ENCODE peak calls at places on chromosomes 2 and 18, in four cellular contexts. R is stomach, S is PC-3, L is endothelial cell of umbilical vein. P is an unnamed sample.

GRCh38 chr2:82355622-82356021 is 2051.1 kb upstream of the LRRTM1 start:
- DNase-seq in L (no peak), S (no peak), R (no peak), P (no peak)

GRCh38 chr2:206707164-206707701 is 11.0 kb downstream of the DYTN start:
- DNase-seq in L (no peak), S (no peak), R (no peak), P (no peak)

GRCh38 chr2:223251656-223252229 is 199.8 kb downstream of the KCNE4 start:
- DNase-seq in L (no peak), R (no peak), S (no peak), P (no peak)

GRCh38 chr2:15993232-15993610 is 52.9 kb downstream of the MYCN start:
- DNase-seq in L (no peak), R (no peak), S (no peak), P (no peak)

GRCh38 chr2:186709529-186710455 is 15.9 kb downstream of the FAM171B start:
- DNase-seq in L (no peak), R (no peak), S (no peak), P (no peak)

GRCh38 chr18:6811816-6812215 is 82.3 kb downstream of the ARHGAP28 start:
- DNase-seq in S (no peak), R (no peak), L (peak; percentile 76), P (no peak)

GRCh38 chr2:67771380-67771779 is 291.4 kb downstream of the C1D start:
- DNase-seq in R (no peak), L (no peak), S (no peak), P (no peak)

GRCh38 chr2:133390151-133390550 is 178.1 kb downstream of the NCKAP5 start:
- DNase-seq in L (no peak), S (peak; percentile 58), R (no peak), P (no peak)

GRCh38 chr18:62585274-62586147 is 62.7 kb downstream of the ZCCHC2 start:
- DNase-seq in R (no peak), L (no peak), S (no peak), P (no peak)

GRCh38 chr2:151334082-151334815 is 23.1 kb upstream of the TNFAIP6 start:
- DNase-seq in S (peak; percentile 68), R (no peak), L (peak; percentile 79), P (no peak)

GRCh38 chr2:63553049-63553448 is 35.2 kb downstream of the WDPCP start:
- DNase-seq in S (peak; percentile 69), R (no peak), L (peak; percentile 18), P (no peak)

GRCh38 chr2:21042958-21043743 is 722 bp downstream of the APOB start:
- DNase-seq in S (peak; percentile 51), R (peak; percentile 74), L (peak; percentile 55), P (peak; percentile 80)

GRCh38 chr2:43081131-43081745 is 145.2 kb downstream of the ZFP36L2 start:
- DNase-seq in R (no peak), S (no peak), L (no peak), P (peak; percentile 35)

GRCh38 chr2:218397502-218398436 is 1.9 kb upstream of the CTDSP1 start:
- DNase-seq in L (peak; percentile 57), R (peak; percentile 85), S (peak; percentile 79), P (peak; percentile 88)

GRCh38 chr18:74517236-74517630 is 17.1 kb upstream of the CNDP1 start:
- DNase-seq in L (no peak), R (peak; percentile 23), S (no peak), P (peak; percentile 71)

GRCh38 chr2:233063976-233064411 is 3.9 kb downstream of the INPP5D start:
- DNase-seq in S (no peak), R (peak; percentile 26), L (no peak), P (no peak)

GRCh38 chr2:132766573-132766972 is 96.6 kb upstream of the LYPD1 start:
- DNase-seq in L (no peak), R (no peak), S (no peak), P (no peak)

GRCh38 chr2:11967946-11968465 is 221.6 kb downstream of the LPIN1 start:
- DNase-seq in S (no peak), R (no peak), L (no peak), P (no peak)

GRCh38 chr2:11852526-11853196 is 106.2 kb downstream of the LPIN1 start:
- DNase-seq in L (no peak), S (no peak), R (no peak), P (no peak)

GRCh38 chr18:66727991-66728390 is 124.1 kb upstream of the CDH19 start:
- DNase-seq in R (no peak), L (no peak), S (no peak), P (no peak)
- H3K9me3 ChIP-seq in R (no peaks in the 10 kb centered on the region), L (no peaks in the 10 kb centered on the region), S (no peaks in the 10 kb centered on the region), P (no peaks in the 10 kb centered on the region)

DNA sequence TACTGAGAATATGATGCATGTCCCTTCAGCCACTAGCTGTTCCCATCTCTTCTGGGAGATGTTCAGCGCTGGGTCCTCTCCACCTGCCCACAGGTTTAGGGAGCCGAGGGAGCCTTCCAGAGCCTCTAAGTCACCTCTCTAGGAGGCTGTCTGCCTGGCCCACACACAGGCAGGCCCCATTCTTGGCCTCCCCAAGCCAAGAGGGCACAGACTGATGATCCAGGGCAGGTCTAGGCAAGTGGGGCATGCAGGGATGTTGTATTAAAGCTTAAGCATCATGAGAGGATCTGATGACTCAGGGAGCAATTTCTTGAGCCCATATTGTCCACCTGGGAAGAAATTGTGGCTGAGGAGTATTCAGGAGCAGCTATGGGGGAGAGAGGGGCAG is 19.9 kb downstream of the TMSB10 start:
- DNase-seq in L (no peak), S (no peak), R (no peak), P (no peak)
- H3K27ac ChIP-seq in L (no peak overlapping the region), S (peak overlapping the region; percentile 2), R (peak overlapping the region; percentile 78), P (peak overlapping the region; percentile 65)

GRCh38 chr18:22176282-22176621 is 6.9 kb downstream of the GATA6 start:
- DNase-seq in S (no peak), R (no peak), L (peak; percentile 49), P (no peak)
- H3K4me3 ChIP-seq in S (no peak overlapping the region), R (peak overlapping the region; percentile 80), L (peak overlapping the region; percentile 12), P (peak overlapping the region; percentile 87)

GRCh38 chr2:149077861-149078260 is 39.4 kb downstream of the LYPD6B start:
- DNase-seq in S (no peak), L (no peak), R (no peak), P (no peak)
- H3K9me3 ChIP-seq in S (no peaks in the 10 kb centered on the region), L (no peaks in the 10 kb centered on the region), R (no peaks in the 10 kb centered on the region), P (no peaks in the 10 kb centered on the region)

GRCh38 chr18:58674159-58674558 is 2.9 kb downstream of the MALT1 start:
- DNase-seq in S (no peak), L (no peak), R (no peak), P (no peak)
- H3K27ac ChIP-seq in S (no peak overlapping the region), L (no peak overlapping the region), R (no peak overlapping the region), P (no peak overlapping the region)

GRCh38 chr18:49563701-49564100 is 1.8 kb downstream of the LIPG start:
- DNase-seq in L (no peak), S (no peak), R (no peak), P (no peak)
- H3K4me3 ChIP-seq in L (peak overlapping the region; percentile 67), S (peak overlapping the region; percentile 71), R (no peak overlapping the region), P (no peak overlapping the region)

DNA sequence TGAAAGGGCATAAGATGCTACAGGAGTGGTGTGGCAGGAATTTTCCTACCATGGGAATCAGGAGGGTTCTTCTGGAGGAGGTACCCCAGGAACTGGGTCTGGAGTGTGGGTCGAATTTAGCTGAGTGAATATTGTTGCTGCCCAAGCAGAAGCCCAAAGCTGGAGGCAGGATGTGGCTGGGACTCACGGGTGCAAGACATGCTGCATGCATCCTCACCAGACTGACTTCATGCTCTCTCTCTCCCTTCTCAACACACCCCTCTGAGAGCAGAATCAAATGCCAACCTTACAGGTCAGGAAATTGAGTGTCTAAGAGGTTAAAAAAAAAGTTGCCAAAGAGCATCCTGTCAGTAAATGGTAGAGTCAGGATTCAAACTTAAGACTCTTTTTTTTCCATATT is 78.8 kb upstream of the TTC39C start:
- DNase-seq in R (no peak), L (no peak), S (no peak), P (peak; percentile 71)
- H3K9me3 ChIP-seq in R (no peaks in the 10 kb centered on the region), L (no peaks in the 10 kb centered on the region), S (no peaks in the 10 kb centered on the region), P (no peaks in the 10 kb centered on the region)